ENCODE peak calls at places on chromosomes 12 and 14, in five cellular contexts. Z is K562, K is HepG2, F is SK-N-SH, D is H1. S is an unnamed sample.
A peak's percentile ranks its signal among the peaks of the same experiment; 100 is the strongest.

GRCh38 chr12:26116829-26117228 is 8.0 kb downstream of the BHLHE41 start:
- DNase-seq in D (no peak), Z (peak; percentile 24), F (no peak), K (no peak), S (no peak)

GRCh38 chr14:55572578-55572977 is 7.4 kb upstream of the KTN1 start:
- DNase-seq in Z (no peak), K (peak; percentile 72), F (peak; percentile 41), D (no peak), S (no peak)

GRCh38 chr12:69884386-69884785 is 59.4 kb downstream of the MYRFL start:
- DNase-seq in Z (no peak), K (no peak), D (no peak), F (no peak), S (no peak)

GRCh38 chr12:26798013-26798412 is 35.0 kb downstream of the ITPR2 start:
- DNase-seq in F (no peak), D (no peak), K (no peak), Z (no peak), S (no peak)

GRCh38 chr12:72271401-72271740 is 799 bp upstream of the TRHDE start:
- DNase-seq in K (no peak), F (peak; percentile 51), D (no peak), Z (no peak), S (no peak)

GRCh38 chr12:105427883-105428282 is 97.4 kb downstream of the C12orf75 start:
- DNase-seq in K (no peak), D (no peak), F (no peak), Z (no peak), S (no peak)

GRCh38 chr14:26995301-26995700 is 397.5 kb upstream of the NOVA1 start:
- DNase-seq in D (no peak), Z (no peak), K (no peak), F (no peak), S (no peak)

GRCh38 chr14:99751539-99752485 is 41.4 kb upstream of the EML1 start:
- DNase-seq in Z (no peak), D (no peak), F (no peak), K (no peak), S (no peak)

GRCh38 chr12:43812042-43812441 is 5.9 kb upstream of the TWF1 start:
- DNase-seq in F (no peak), Z (no peak), D (no peak), K (no peak), S (no peak)

GRCh38 chr14:57656853-57657252 is 163.2 kb upstream of the CCDC198 start:
- DNase-seq in F (no peak), K (no peak), D (no peak), Z (no peak), S (no peak)

GRCh38 chr14:60064491-60065072 is 27.1 kb upstream of the PCNX4 start:
- DNase-seq in Z (no peak), D (no peak), F (peak; percentile 20), K (peak; percentile 9), S (no peak)

GRCh38 chr14:50801706-50802105 is 29.3 kb downstream of the NIN start:
- DNase-seq in D (no peak), K (no peak), Z (no peak), F (no peak), S (no peak)

GRCh38 chr14:65976771-65977170 is 509.4 kb upstream of the CCDC196 start:
- DNase-seq in D (no peak), Z (no peak), K (no peak), F (no peak), S (peak; percentile 98)

GRCh38 chr14:103628221-103628683 is 759 bp upstream of the KLC1 start:
- DNase-seq in K (no peak), D (no peak), Z (peak; percentile 43), F (peak; percentile 72), S (no peak)

GRCh38 chr12:104578453-104578852 is 121.7 kb downstream of the CHST11 start:
- DNase-seq in K (no peak), D (no peak), F (no peak), Z (no peak), S (no peak)

GRCh38 chr12:98582093-98582492 is 11.4 kb upstream of the SLC25A3 start:
- DNase-seq in F (no peak), K (no peak), Z (no peak), D (no peak), S (no peak)

GRCh38 chr12:91361864-91362263 is 179.2 kb upstream of the DCN start:
- DNase-seq in D (no peak), F (no peak), Z (peak; percentile 29), K (peak; percentile 24), S (peak; percentile 37)

GRCh38 chr12:12975322-12976077 is 23.5 kb upstream of the GPRC5D start:
- DNase-seq in D (no peak), Z (peak; percentile 11), K (peak; percentile 41), F (peak; percentile 12), S (no peak)

GRCh38 chr14:75249958-75250336 is 28.7 kb upstream of the FOS start:
- DNase-seq in D (no peak), Z (no peak), K (no peak), F (no peak), S (no peak)

GRCh38 chr12:115060477-115061168 is 376.6 kb upstream of the TBX3 start:
- DNase-seq in K (no peak), D (no peak), F (no peak), Z (no peak), S (peak; percentile 10)

GRCh38 chr12:50765325-50765911 is 1.5 kb downstream of the ATF1 start:
- DNase-seq in Z (peak; percentile 42), D (no peak), K (peak; percentile 50), F (peak; percentile 62), S (no peak)

GRCh38 chr12:50764861-50765324 is 992 bp downstream of the ATF1 start:
- DNase-seq in K (peak; percentile 89), D (no peak), Z (no peak), F (peak; percentile 69), S (no peak)

GRCh38 chr12:50763637-50764115 is at the start of gene ATF1:
- DNase-seq in K (peak; percentile 84), D (peak; percentile 83), F (peak; percentile 95), Z (peak; percentile 86), S (peak; percentile 52)

GRCh38 chr12:50764116-50764860 is 387 bp downstream of the ATF1 start:
- DNase-seq in D (no peak), Z (peak; percentile 90), F (peak; percentile 91), K (no peak), S (no peak)
- TF ChIP-seq POLR2AphosphoS5 in D (peak; percentile 85), Z (peak; percentile 15), F (peak; percentile 3), K (peak; percentile 54), S (peak; percentile 74)

GRCh38 chr12:130053641-130054040 is 108.6 kb upstream of the FZD10 start:
- DNase-seq in K (no peak), F (no peak), Z (no peak), D (no peak), S (no peak)
- H3K9me3 ChIP-seq in K (no peaks in the 10 kb centered on the region), F (no peaks in the 10 kb centered on the region), Z (peaks cover 5% of the 10 kb centered on the region), D (no peaks in the 10 kb centered on the region), S (no peaks in the 10 kb centered on the region)

GRCh38 chr14:94321421-94322271 is 1.5 kb downstream of the SERPINA6 start:
- DNase-seq in K (no peak), D (no peak), F (no peak), Z (no peak), S (no peak)
- H3K9ac ChIP-seq in K (peak overlapping the region; percentile 70), D (no peak overlapping the region), F (no peak overlapping the region), Z (no peak overlapping the region), S (no peak overlapping the region)

GRCh38 chr12:3055712-3056467 is 21.3 kb upstream of the TSPAN9 start:
- DNase-seq in K (peak; percentile 80), Z (peak; percentile 2), F (no peak), D (no peak), S (no peak)

GRCh38 chr12:3049176-3049575 is 28.0 kb upstream of the TSPAN9 start:
- DNase-seq in Z (no peak), D (no peak), F (no peak), K (no peak), S (no peak)

GRCh38 chr12:3049596-3050314 is 27.4 kb upstream of the TSPAN9 start:
- DNase-seq in D (no peak), F (no peak), K (no peak), Z (peak; percentile 2), S (no peak)

GRCh38 chr12:3054374-3054773 is 22.8 kb upstream of the TSPAN9 start:
- DNase-seq in D (no peak), Z (peak; percentile 1), F (no peak), K (no peak), S (no peak)

GRCh38 chr12:3054993-3055711 is 22.0 kb upstream of the TSPAN9 start:
- DNase-seq in F (no peak), D (no peak), Z (peak; percentile 2), K (no peak), S (no peak)
- TF ChIP-seq POLR2AphosphoS5 in F (no peak), D (no peak), Z (no peak), K (no peak), S (no peak)

GRCh38 chr14:68800361-68800760 is 7.5 kb upstream of the ZFP36L1 start:
- DNase-seq in D (no peak), F (no peak), K (no peak), Z (no peak), S (no peak)
- H3K9me3 ChIP-seq in D (peaks cover 13% of the 10 kb centered on the region), F (peaks cover 13% of the 10 kb centered on the region), K (peaks cover 15% of the 10 kb centered on the region), Z (peaks cover 2% of the 10 kb centered on the region), S (peaks cover 6% of the 10 kb centered on the region)